ENCODE peak calls at places on chromosomes 5 and 9, in eight cellular contexts. Q, J, G, T, M, W, A and V are unnamed samples.

GRCh38 chr5:61906820-61907219 is 399.2 kb upstream of the KIF2A start:
- DNase-seq in Q (no peak), J (no peak), G (no peak), T (no peak), M (no peak), W (no peak), A (no peak), V (no peak)

GRCh38 chr5:74120585-74120984 is 494.6 kb downstream of the ARHGEF28 start:
- DNase-seq in Q (no peak), J (no peak), G (no peak), T (no peak), M (no peak), W (no peak), A (no peak), V (no peak)

GRCh38 chr5:95812100-95812472 is 10.4 kb downstream of the GLRX start:
- DNase-seq in Q (peak), J (no peak), G (no peak), T (no peak), M (peak), W (no peak), A (no peak), V (peak)

GRCh38 chr5:52709171-52709925 is 78.4 kb upstream of the ITGA1 start:
- DNase-seq in Q (peak), J (no peak), G (no peak), T (no peak), M (peak), W (no peak), A (peak), V (no peak)

GRCh38 chr9:13731637-13732036 is 452.1 kb upstream of the MPDZ start:
- DNase-seq in Q (no peak), J (no peak), G (no peak), T (no peak), M (no peak), W (no peak), A (no peak), V (no peak)

GRCh38 chr5:87394407-87394806 is 18.3 kb downstream of the CCNH start:
- DNase-seq in Q (peak), J (no peak), G (no peak), T (no peak), M (no peak), W (no peak), A (no peak), V (no peak)

GRCh38 chr9:108634164-108634563 is 221.6 kb downstream of the ACTL7B start:
- DNase-seq in Q (no peak), J (no peak), G (no peak), T (no peak), M (no peak), W (no peak), A (no peak), V (no peak)

GRCh38 chr9:114365194-114365593 is 22.6 kb downstream of the AKNA start:
- DNase-seq in Q (no peak), J (no peak), G (no peak), T (no peak), M (no peak), W (no peak), A (no peak), V (no peak)

GRCh38 chr5:132506094-132506692 is 15.6 kb upstream of the IRF1 start:
- DNase-seq in Q (peak), J (no peak), G (no peak), T (peak), M (no peak), W (peak), A (peak), V (peak)

GRCh38 chr5:97764700-97765099 is 581.7 kb upstream of the RIOK2 start:
- DNase-seq in Q (peak), J (no peak), G (no peak), T (no peak), M (no peak), W (no peak), A (peak), V (no peak)

GRCh38 chr9:17810728-17811634 is 232.1 kb downstream of the SH3GL2 start:
- DNase-seq in Q (peak), J (no peak), G (no peak), T (peak), M (peak), W (peak), A (peak), V (peak)

GRCh38 chr9:95512751-95513120 is 4.0 kb downstream of the PTCH1 start:
- DNase-seq in Q (no peak), J (no peak), G (no peak), T (no peak), M (no peak), W (no peak), A (peak), V (no peak)
- H3K4me3 ChIP-seq in Q (peak), J (no peak), G (no peak), T (no peak), M (no peak), W (no peak), A (peak), V (no peak)

GRCh38 chr5:14264605-14265316 is 121.6 kb downstream of the TRIO start:
- DNase-seq in Q (peak), J (peak), G (peak), T (peak), M (peak), W (peak), A (peak), V (peak)
- TF ChIP-seq POLR2A in Q (peak), J (no peak), G (no peak), T (peak), M (no peak), W (peak), A (no peak), V (peak)

DNA sequence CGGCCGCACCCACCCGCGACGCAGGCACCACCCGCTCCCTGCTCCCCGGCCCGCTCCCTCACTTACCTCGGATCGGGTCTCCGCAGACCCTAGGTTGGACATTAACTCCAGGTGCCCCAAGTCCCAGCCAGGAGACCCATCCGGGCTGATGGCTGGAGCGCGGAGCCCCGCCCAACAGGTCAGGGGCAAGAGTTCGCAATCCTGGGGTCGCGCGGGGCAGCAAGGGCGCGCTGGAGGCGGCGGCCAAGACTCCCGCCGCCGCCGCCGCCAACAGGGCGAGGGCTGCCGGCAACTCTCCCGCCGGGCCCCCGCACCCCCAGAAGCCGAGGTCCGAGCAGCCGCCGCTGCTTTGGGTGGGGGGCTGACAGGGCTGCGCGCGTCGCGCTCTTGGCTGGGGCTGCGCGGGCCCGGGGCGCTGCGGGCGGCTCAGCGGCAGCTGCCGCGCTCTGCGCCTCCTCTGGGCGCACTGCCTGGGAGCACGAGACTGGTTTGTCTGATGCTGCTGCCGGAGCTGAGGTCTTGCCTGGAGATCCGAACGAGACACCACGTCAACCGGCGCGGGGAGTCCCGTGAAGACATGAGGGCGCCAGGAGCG is 303 bp downstream of the GDNF start:
- DNase-seq in Q (peak), J (no peak), G (no peak), T (peak), M (peak), W (no peak), A (no peak), V (peak)
- H3K4me3 ChIP-seq in Q (peak), J (peak), G (peak), T (peak), M (peak), W (peak), A (no peak), V (no peak)

DNA sequence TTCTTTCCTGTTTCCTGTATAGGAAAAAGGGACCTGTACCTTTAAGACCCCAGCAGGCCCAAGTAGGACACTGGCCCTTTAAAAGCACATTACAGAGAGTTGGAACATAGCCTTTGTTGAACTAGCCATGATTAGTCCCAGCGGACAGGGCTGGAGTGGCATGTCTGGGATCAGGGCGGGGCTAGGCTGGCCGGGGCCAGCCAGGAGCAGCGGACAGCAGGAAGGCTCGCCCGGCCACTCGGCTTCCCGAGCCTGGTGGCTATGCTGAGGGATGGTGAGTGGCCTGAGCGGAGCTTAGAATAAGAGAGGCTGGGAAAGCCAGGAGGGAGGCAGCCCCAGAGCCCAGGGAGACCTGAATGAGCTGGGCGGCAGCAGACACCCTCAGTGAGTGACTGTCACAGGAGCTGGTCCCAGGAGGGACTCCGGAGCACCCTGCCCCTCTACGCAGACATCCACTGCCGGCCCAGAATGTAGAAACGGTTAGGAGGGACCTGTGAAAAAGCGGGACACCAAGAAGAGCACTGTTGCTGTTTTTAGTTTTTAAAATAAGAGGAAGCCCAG is 92.1 kb downstream of the DAB2IP start:
- DNase-seq in Q (peak), J (peak), G (peak), T (peak), M (peak), W (peak), A (no peak), V (peak)
- TF ChIP-seq POLR2A in Q (peak), J (no peak), G (peak), T (peak), M (no peak), W (peak), A (no peak), V (peak)